ENCODE peak calls at places on chromosomes 2 and 18, in five cellular contexts. P is dorsolateral prefrontal cortex, X is right atrium auricular region, Z is ascending aorta, T is cardiac fibroblast. W is an unnamed sample.

GRCh38 chr2:159035790-159036411 is 67.5 kb downstream of the TANC1 start:
- DNase-seq in X (no peak), Z (no peak), T (peak; percentile 60), P (no peak), W (no peak)

GRCh38 chr2:16394072-16394985 is 271.3 kb downstream of the CYRIA start:
- DNase-seq in P (no peak), Z (no peak), X (no peak), T (no peak), W (no peak)

GRCh38 chr2:42248846-42249245 is 79.7 kb downstream of the EML4 start:
- DNase-seq in Z (no peak), P (no peak), T (no peak), X (no peak), W (no peak)

GRCh38 chr2:106866636-106867035 is 19.3 kb downstream of the ST6GAL2 start:
- DNase-seq in P (no peak), T (peak; percentile 18), X (no peak), Z (no peak), W (no peak)

GRCh38 chr2:171404258-171404657 is 29.5 kb downstream of the METTL8 start:
- DNase-seq in Z (no peak), T (peak; percentile 89), P (no peak), X (no peak), W (no peak)

GRCh38 chr2:15817748-15818147 is 122.6 kb upstream of the MYCN start:
- DNase-seq in Z (no peak), P (no peak), X (no peak), T (no peak), W (no peak)

GRCh38 chr2:186917866-186918265 is 68.9 kb upstream of the ZSWIM2 start:
- DNase-seq in T (peak; percentile 13), X (no peak), P (no peak), Z (no peak), W (no peak)

GRCh38 chr2:27039426-27039825 is 6.7 kb downstream of the TMEM214 start:
- DNase-seq in T (no peak), X (no peak), Z (no peak), P (no peak), W (no peak)

GRCh38 chr2:186612555-186613440 is 22.9 kb downstream of the ITGAV start:
- DNase-seq in Z (no peak), P (no peak), X (no peak), T (no peak), W (no peak)

GRCh38 chr2:43737855-43738254 is 36.0 kb upstream of the DYNC2LI1 start:
- DNase-seq in Z (no peak), T (no peak), X (no peak), P (no peak), W (no peak)

GRCh38 chr18:66603941-66604627 is at the start of gene CDH19:
- DNase-seq in P (peak; percentile 57), T (peak; percentile 73), X (no peak), Z (no peak), W (no peak)

GRCh38 chr2:65402780-65403528 is 29.4 kb downstream of the SPRED2 start:
- DNase-seq in X (no peak), T (peak; percentile 51), P (no peak), Z (no peak), W (no peak)

GRCh38 chr2:191571163-191571769 is 106.7 kb upstream of the NABP1 start:
- DNase-seq in T (peak; percentile 84), X (no peak), P (no peak), Z (no peak), W (no peak)

GRCh38 chr18:32530947-32531651 is 60.4 kb upstream of the GAREM1 start:
- DNase-seq in P (no peak), T (peak; percentile 63), X (no peak), Z (no peak), W (no peak)

GRCh38 chr2:176187306-176188217 is 906 bp upstream of the HOXD1 start:
- DNase-seq in P (no peak), T (no peak), X (no peak), Z (no peak), W (no peak)
- H3K4me3 ChIP-seq in P (peak overlapping the region; percentile 68), T (peak overlapping the region; percentile 56), X (peak overlapping the region; percentile 35), Z (peak overlapping the region; percentile 79), W (peak overlapping the region; percentile 45)

GRCh38 chr2:70199320-70199864 is 8.6 kb upstream of the C2orf42 start:
- DNase-seq in Z (no peak), X (no peak), P (no peak), T (no peak), W (no peak)
- H3K4me3 ChIP-seq in Z (no peak overlapping the region), X (no peak overlapping the region), P (no peak overlapping the region), T (no peak overlapping the region), W (no peak overlapping the region)

GRCh38 chr18:6728318-6728717 is 1.2 kb upstream of the ARHGAP28 start:
- DNase-seq in X (no peak), T (no peak), Z (no peak), P (no peak), W (no peak)

GRCh38 chr18:6729247-6730091 is at the start of gene ARHGAP28:
- DNase-seq in X (peak; percentile 67), Z (no peak), T (peak; percentile 75), P (peak; percentile 52), W (peak; percentile 90)

GRCh38 chr18:6731197-6731596 is 1.7 kb downstream of the ARHGAP28 start:
- DNase-seq in T (peak; percentile 78), X (no peak), Z (no peak), P (no peak), W (no peak)

GRCh38 chr18:6732952-6733351 is 3.4 kb downstream of the ARHGAP28 start:
- DNase-seq in Z (no peak), T (no peak), P (no peak), X (no peak), W (no peak)

GRCh38 chr18:6728809-6729246 is 688 bp upstream of the ARHGAP28 start:
- DNase-seq in T (no peak), P (no peak), X (no peak), Z (no peak), W (no peak)
- H3K4me3 ChIP-seq in T (peak overlapping the region; percentile 59), P (peak overlapping the region; percentile 78), X (peak overlapping the region; percentile 65), Z (peak overlapping the region; percentile 65), W (peak overlapping the region; percentile 46)

GRCh38 chr2:47272905-47273758 is 118.0 kb upstream of the STPG4 start:
- DNase-seq in P (no peak), T (no peak), Z (no peak), X (no peak), W (no peak)
- H3K4me3 ChIP-seq in P (peak overlapping the region; percentile 63), T (no peak overlapping the region), Z (peak overlapping the region; percentile 55), X (peak overlapping the region; percentile 18), W (peak overlapping the region; percentile 33)

GRCh38 chr2:203326355-203326754 is 1.8 kb upstream of the ABI2 start:
- DNase-seq in P (no peak), Z (no peak), X (no peak), T (no peak), W (no peak)

GRCh38 chr2:203327918-203328734 is at the start of gene ABI2:
- DNase-seq in P (peak; percentile 70), X (peak; percentile 77), Z (peak; percentile 12), T (peak; percentile 73), W (peak; percentile 85)

GRCh38 chr2:203328735-203329549 is 748 bp downstream of the ABI2 start:
- DNase-seq in T (peak; percentile 35), P (no peak), X (no peak), Z (no peak), W (peak; percentile 84)

GRCh38 chr2:203327582-203327917 is 644 bp upstream of the ABI2 start:
- DNase-seq in X (no peak), T (no peak), Z (no peak), P (no peak), W (no peak)

DNA sequence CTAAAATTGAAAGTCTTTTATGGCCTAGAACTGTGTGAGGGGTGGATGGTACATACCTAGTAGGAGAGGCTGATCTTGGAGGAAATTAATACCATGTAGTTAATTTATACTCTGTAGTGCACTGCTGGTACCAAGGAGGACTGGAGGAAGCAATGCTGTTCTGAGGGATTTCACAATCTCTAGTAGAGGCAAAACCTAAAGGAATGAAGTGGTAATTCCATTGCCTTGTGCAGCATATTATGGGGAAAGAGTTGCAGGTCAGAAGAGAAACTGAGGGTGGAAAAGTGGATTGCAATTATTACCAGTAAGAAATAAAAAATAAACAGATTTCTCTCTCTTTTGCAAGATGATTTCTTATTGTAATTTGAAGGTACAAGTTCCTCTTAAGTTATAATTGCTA is 2.2 kb downstream of the ABI2 start:
- DNase-seq in T (peak; percentile 57), X (no peak), P (no peak), Z (no peak), W (no peak)
- H3K4me3 ChIP-seq in T (no peak overlapping the region), X (no peak overlapping the region), P (peak overlapping the region; percentile 97), Z (no peak overlapping the region), W (no peak overlapping the region)

GRCh38 chr18:28366667-28367066 is 189.7 kb upstream of the CDH2 start:
- DNase-seq in P (no peak), Z (no peak), T (no peak), X (no peak), W (no peak)

GRCh38 chr18:28365406-28365805 is 188.5 kb upstream of the CDH2 start:
- DNase-seq in P (no peak), Z (no peak), X (no peak), T (peak; percentile 74), W (no peak)
- H3K4me3 ChIP-seq in P (no peak overlapping the region), Z (no peak overlapping the region), X (no peak overlapping the region), T (no peak overlapping the region), W (no peak overlapping the region)